ENCODE peak calls at places on chromosomes 7 and 10, in ten cellular contexts. V is suprapubic skin, I is stomach, Z is sigmoid colon, T is H1, F is HepG2, K is GM12878, M is SK-N-SH, U is K562, E is upper lobe of left lung. Y is an unnamed sample.

GRCh38 chr10:97914837-97915211 is 65.2 kb downstream of the GOLGA7B start:
- DNase-seq in V (peak; percentile 76), I (peak; percentile 86), Z (peak; percentile 79), T (peak; percentile 95), F (peak; percentile 29), K (no peak), M (peak; percentile 92), U (peak; percentile 76), E (peak; percentile 85), Y (peak; percentile 78)

GRCh38 chr10:86344714-86345161 is 21.9 kb downstream of the GRID1 start:
- DNase-seq in V (no peak), I (no peak), Z (peak; percentile 62), T (no peak), F (no peak), K (no peak), M (no peak), U (no peak), E (no peak), Y (no peak)

GRCh38 chr10:33484787-33485186 is 150.3 kb upstream of the NRP1 start:
- DNase-seq in V (no peak), I (no peak), Z (no peak), T (no peak), F (no peak), K (no peak), M (no peak), U (no peak), E (no peak), Y (no peak)

GRCh38 chr7:54331311-54331710 is 210.9 kb upstream of the VSTM2A start:
- DNase-seq in V (no peak), I (no peak), Z (no peak), T (no peak), F (no peak), K (no peak), M (no peak), U (no peak), E (no peak), Y (no peak)

GRCh38 chr10:117622471-117623184 is 80.1 kb downstream of the EMX2 start:
- DNase-seq in V (no peak), I (no peak), Z (no peak), T (peak; percentile 20), F (no peak), K (no peak), M (no peak), U (no peak), E (no peak), Y (no peak)

GRCh38 chr7:65798111-65799075 is 74.5 kb upstream of the VKORC1L1 start:
- DNase-seq in V (no peak), I (no peak), Z (no peak), T (no peak), F (no peak), K (peak; percentile 67), M (no peak), U (no peak), E (no peak), Y (no peak)

GRCh38 chr7:158251061-158251965 is 336.3 kb downstream of the PTPRN2 start:
- DNase-seq in V (no peak), I (no peak), Z (no peak), T (peak; percentile 14), F (no peak), K (no peak), M (no peak), U (no peak), E (no peak), Y (no peak)

GRCh38 chr10:43417950-43418768 is 9.2 kb upstream of the HNRNPF start:
- DNase-seq in V (no peak), I (no peak), Z (no peak), T (no peak), F (peak; percentile 92), K (peak; percentile 78), M (no peak), U (peak; percentile 100), E (no peak), Y (no peak)

GRCh38 chr7:1748076-1748750 is 78.1 kb downstream of the ELFN1 start:
- DNase-seq in V (no peak), I (no peak), Z (no peak), T (no peak), F (no peak), K (no peak), M (no peak), U (no peak), E (peak; percentile 81), Y (no peak)

GRCh38 chr10:13808556-13809391 is 222.0 kb downstream of the PRPF18 start:
- DNase-seq in V (no peak), I (no peak), Z (no peak), T (no peak), F (no peak), K (no peak), M (no peak), U (no peak), E (no peak), Y (no peak)

GRCh38 chr10:13801907-13802288 is 215.1 kb downstream of the PRPF18 start:
- DNase-seq in V (no peak), I (no peak), Z (no peak), T (no peak), F (no peak), K (no peak), M (no peak), U (no peak), E (no peak), Y (no peak)

GRCh38 chr10:13806419-13806818 is 219.7 kb downstream of the PRPF18 start:
- DNase-seq in V (no peak), I (no peak), Z (no peak), T (no peak), F (no peak), K (no peak), M (no peak), U (no peak), E (no peak), Y (no peak)

GRCh38 chr10:13801156-13801906 is 214.6 kb downstream of the PRPF18 start:
- DNase-seq in V (no peak), I (no peak), Z (no peak), T (no peak), F (no peak), K (no peak), M (no peak), U (no peak), E (no peak), Y (no peak)

GRCh38 chr10:13803566-13804554 is 217.1 kb downstream of the PRPF18 start:
- DNase-seq in V (no peak), I (no peak), Z (no peak), T (no peak), F (no peak), K (no peak), M (no peak), U (no peak), E (no peak), Y (no peak)
- TF ChIP-seq POLR2AphosphoS5 in V (no peak), I (no peak), Z (no peak), T (no peak), F (no peak), K (no peak), M (no peak), U (no peak), E (no peak), Y (no peak)

GRCh38 chr7:129829677-129830631 is 122.8 kb downstream of the UBE2H start:
- DNase-seq in V (peak; percentile 74), I (peak; percentile 71), Z (peak; percentile 86), T (peak; percentile 70), F (peak; percentile 62), K (no peak), M (peak; percentile 42), U (peak; percentile 91), E (no peak), Y (peak; percentile 65)
- H3K4me3 ChIP-seq in V (peak overlapping the region; percentile 31), I (peak overlapping the region; percentile 29), Z (peak overlapping the region; percentile 10), T (no peak overlapping the region), F (peak overlapping the region; percentile 29), K (no peak overlapping the region), M (no peak overlapping the region), U (peak overlapping the region; percentile 16), E (no peak overlapping the region), Y (peak overlapping the region; percentile 36)

GRCh38 chr7:26155531-26156375 is 3.8 kb downstream of the NFE2L3 start:
- DNase-seq in V (no peak), I (no peak), Z (no peak), T (no peak), F (peak; percentile 39), K (no peak), M (no peak), U (no peak), E (no peak), Y (no peak)
- TF ChIP-seq EP300 in V (no peak), I (no peak), Z (no peak), T (no peak), F (no peak), K (no peak), M (no peak), U (no peak), E (peak; percentile 11), Y (no peak)

GRCh38 chr7:151926336-151926712 is 29.9 kb upstream of the GALNTL5 start:
- DNase-seq in V (no peak), I (no peak), Z (no peak), T (no peak), F (no peak), K (no peak), M (no peak), U (no peak), E (peak; percentile 46), Y (no peak)

GRCh38 chr7:151924508-151924907 is 31.7 kb upstream of the GALNTL5 start:
- DNase-seq in V (no peak), I (no peak), Z (no peak), T (no peak), F (no peak), K (no peak), M (no peak), U (no peak), E (no peak), Y (peak; percentile 75)

GRCh38 chr7:151927011-151927410 is 29.2 kb upstream of the GALNTL5 start:
- DNase-seq in V (no peak), I (no peak), Z (no peak), T (no peak), F (no peak), K (no peak), M (no peak), U (no peak), E (no peak), Y (no peak)

GRCh38 chr7:151924001-151924400 is 32.2 kb upstream of the GALNTL5 start:
- DNase-seq in V (no peak), I (no peak), Z (no peak), T (no peak), F (no peak), K (no peak), M (no peak), U (no peak), E (no peak), Y (no peak)

DNA sequence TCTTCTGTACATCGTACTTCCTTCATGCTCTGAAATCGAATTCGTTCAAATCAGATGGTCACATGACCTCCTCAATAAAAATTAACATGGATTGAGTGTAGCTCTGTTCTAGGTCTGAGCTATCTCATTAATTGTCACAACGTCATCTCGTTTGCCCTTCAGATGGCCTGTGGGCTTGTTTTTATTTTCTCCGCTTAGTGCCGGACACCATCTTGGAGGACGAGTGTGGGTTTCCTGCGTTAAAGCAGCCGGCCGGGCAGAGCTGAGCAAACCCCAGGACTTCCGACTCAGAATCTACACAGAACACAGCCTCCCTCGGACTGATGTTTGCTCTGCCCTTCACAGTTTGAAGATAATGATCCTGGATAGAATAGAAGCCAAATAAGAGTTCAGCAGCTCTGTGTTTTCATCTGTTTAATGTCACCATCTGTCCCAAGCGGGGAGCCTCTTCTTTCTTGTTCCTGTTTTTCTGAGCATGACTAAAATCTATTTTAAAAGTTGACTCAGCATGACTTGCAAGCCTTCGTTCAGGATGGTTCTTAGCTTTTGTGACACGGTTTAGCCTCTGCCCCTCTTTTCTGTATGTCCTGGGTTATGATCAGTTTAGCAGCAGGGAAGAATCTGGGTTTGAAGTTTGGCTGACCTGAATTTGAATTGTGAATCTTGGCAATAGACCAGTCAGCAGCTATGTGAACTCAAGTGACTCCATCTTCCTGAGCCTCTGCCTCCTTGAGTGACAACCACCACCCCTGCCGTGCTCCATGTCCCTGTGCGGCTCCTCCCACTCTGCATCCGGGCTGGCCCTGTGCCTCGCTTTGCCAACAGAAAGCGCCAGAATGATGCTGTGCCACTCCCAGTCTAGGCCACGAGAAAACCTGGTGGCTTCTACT is 30.6 kb upstream of the GALNTL5 start:
- DNase-seq in V (peak; percentile 77), I (peak; percentile 79), Z (peak; percentile 81), T (no peak), F (no peak), K (no peak), M (peak; percentile 38), U (peak; percentile 44), E (peak; percentile 50), Y (peak; percentile 86)
- TF ChIP-seq POLR2AphosphoS5 in V (no peak), I (no peak), Z (peak; percentile 59), T (no peak), F (no peak), K (no peak), M (no peak), U (no peak), E (no peak), Y (peak; percentile 14)